ENCODE peak calls at places on chromosomes 4 and X, in four cellular contexts. W, H, R and L are unnamed samples.

GRCh38 chr4:116223059-116223732 is 862.2 kb downstream of the TRAM1L1 start:
- DNase-seq in W (no peak), H (no peak), R (no peak), L (no peak)

GRCh38 chr4:153408932-153409331 is 57.2 kb upstream of the TMEM131L start:
- DNase-seq in W (no peak), H (no peak), R (no peak), L (no peak)

GRCh38 chr4:148235809-148236208 is 206.4 kb downstream of the NR3C2 start:
- DNase-seq in W (no peak), H (no peak), R (no peak), L (no peak)

GRCh38 chrX:111086521-111087127 is 9.4 kb upstream of the PAK3 start:
- DNase-seq in W (no peak), H (no peak), R (no peak), L (no peak)

GRCh38 chr4:27929141-27929540 is 1068.5 kb downstream of the STIM2 start:
- DNase-seq in W (no peak), H (no peak), R (no peak), L (no peak)

GRCh38 chr4:121168865-121169281 is 4.8 kb upstream of the TNIP3 start:
- DNase-seq in W (no peak), H (no peak), R (no peak), L (no peak)

GRCh38 chr4:117010695-117011094 is 74.7 kb downstream of the TRAM1L1 start:
- DNase-seq in W (no peak), H (no peak), R (no peak), L (no peak)

GRCh38 chr4:120691536-120691935 is 231.0 kb downstream of the PRDM5 start:
- DNase-seq in W (no peak), H (no peak), R (no peak), L (no peak)

GRCh38 chr4:27005512-27006246 is 145.0 kb downstream of the STIM2 start:
- DNase-seq in W (no peak), H (peak; percentile 8), R (no peak), L (no peak)

GRCh38 chr4:56080384-56080783 is 131.6 kb downstream of the CEP135 start:
- DNase-seq in W (no peak), H (no peak), R (no peak), L (no peak)

GRCh38 chr4:16779028-16779675 is 119.3 kb downstream of the LDB2 start:
- DNase-seq in W (no peak), H (no peak), R (no peak), L (no peak)

GRCh38 chr4:185318679-185319078 is 77.0 kb downstream of the LRP2BP start:
- DNase-seq in W (no peak), H (no peak), R (no peak), L (no peak)

GRCh38 chr4:188960411-188961093 is 821.3 kb downstream of the TRIML1 start:
- DNase-seq in W (no peak), H (no peak), R (no peak), L (no peak)

GRCh38 chr4:123995939-123996338 is 599.3 kb downstream of the SPRY1 start:
- DNase-seq in W (no peak), H (peak; percentile 12), R (no peak), L (no peak)

GRCh38 chrX:41695464-41695863 is 6.7 kb downstream of the GPR34 start:
- DNase-seq in W (no peak), H (no peak), R (no peak), L (peak; percentile 57)

GRCh38 chr4:102537280-102537679 is 36.1 kb downstream of the NFKB1 start:
- DNase-seq in W (no peak), H (no peak), R (no peak), L (no peak)

GRCh38 chr4:1385373-1386340 is 20.6 kb downstream of the NKX1-1 start:
- DNase-seq in W (no peak), H (no peak), R (no peak), L (no peak)